ENCODE peak calls at places on chromosomes 5 and 9, in four cellular contexts. E is mesenchymal stem cell, I is mammary epithelial cell, C is choroid plexus epithelial cell. J is an unnamed sample.

GRCh38 chr5:173396311-173396993 is 68.2 kb upstream of the STC2 start:
- DNase-seq in E (peak), C (peak), I (no peak), J (no peak)

GRCh38 chr5:179914032-179914755 is 6.5 kb upstream of the TBC1D9B start:
- DNase-seq in C (peak), I (peak), E (peak), J (no peak)

GRCh38 chr9:116219686-116220085 is 66.1 kb downstream of the PAPPA start:
- DNase-seq in C (no peak), I (no peak), E (no peak), J (no peak)

GRCh38 chr9:71793386-71794105 is 25.2 kb upstream of the CEMIP2 start:
- DNase-seq in I (no peak), E (peak), C (peak), J (no peak)

GRCh38 chr5:76638466-76638865 is 15.3 kb upstream of the F2RL2 start:
- DNase-seq in E (no peak), C (peak), I (no peak), J (no peak)

GRCh38 chr5:147643142-147643541 is 133.3 kb upstream of the DPYSL3 start:
- DNase-seq in I (peak), E (peak), C (peak), J (no peak)

GRCh38 chr5:2175041-2175440 is 292.3 kb upstream of the IRX4 start:
- DNase-seq in E (no peak), I (no peak), C (no peak), J (peak)

GRCh38 chr5:151742870-151743294 is 15.5 kb downstream of the ATOX1 start:
- DNase-seq in I (peak), C (peak), E (peak), J (no peak)

GRCh38 chr5:38426493-38426892 is 130.0 kb downstream of the LIFR start:
- DNase-seq in E (peak), I (peak), C (peak), J (no peak)

GRCh38 chr9:110351009-110351467 is 13.4 kb upstream of the TXNDC8 start:
- DNase-seq in C (peak), I (peak), E (peak), J (no peak)

GRCh38 chr9:129414377-129415021 is 206.4 kb downstream of the C9orf50 start:
- DNase-seq in C (peak), I (peak), E (peak), J (no peak)

GRCh38 chr9:89669361-89669842 is 64.6 kb downstream of the GADD45G start:
- DNase-seq in C (no peak), I (no peak), E (no peak), J (no peak)

GRCh38 chr5:113330533-113331200 is 104.1 kb downstream of the TSSK1B start:
- DNase-seq in E (peak), C (peak), I (peak), J (peak)

GRCh38 chr9:89498845-89499480 is 1.1 kb upstream of the SEMA4D start:
- DNase-seq in C (no peak), E (no peak), I (no peak), J (no peak)

GRCh38 chr9:111691686-111692329 is 30.4 kb downstream of the GNG10 start:
- DNase-seq in E (peak), I (peak), C (peak), J (no peak)

GRCh38 chr5:73233461-73234151 is 60.6 kb downstream of the TMEM174 start:
- DNase-seq in C (peak), I (no peak), E (peak), J (no peak)

GRCh38 chr5:68531970-68532369 is 316.4 kb downstream of the PIK3R1 start:
- DNase-seq in I (no peak), C (no peak), E (no peak), J (no peak)

GRCh38 chr5:133785182-133785581 is 172.8 kb upstream of the FSTL4 start:
- DNase-seq in E (no peak), I (no peak), C (no peak), J (no peak)

GRCh38 chr5:175460126-175460525 is 16.1 kb upstream of the DRD1 start:
- DNase-seq in C (peak), I (peak), E (no peak), J (no peak)

GRCh38 chr9:120107138-120107537 is 472.8 kb downstream of the CDK5RAP2 start:
- DNase-seq in I (no peak), E (no peak), C (no peak), J (no peak)

GRCh38 chr9:33418090-33418489 is 15.7 kb upstream of the AQP7 start:
- DNase-seq in E (no peak), C (no peak), I (peak), J (no peak)

GRCh38 chr5:67315082-67315801 is 118.6 kb upstream of the CD180 start:
- DNase-seq in C (peak), I (peak), E (peak), J (peak)

GRCh38 chr9:88730780-88731179 is 195.8 kb downstream of the NXNL2 start:
- DNase-seq in E (no peak), C (no peak), I (no peak), J (no peak)

GRCh38 chr5:105475401-105475800 is 1912.8 kb upstream of the NUDT12 start:
- DNase-seq in E (no peak), I (no peak), C (no peak), J (peak)

DNA sequence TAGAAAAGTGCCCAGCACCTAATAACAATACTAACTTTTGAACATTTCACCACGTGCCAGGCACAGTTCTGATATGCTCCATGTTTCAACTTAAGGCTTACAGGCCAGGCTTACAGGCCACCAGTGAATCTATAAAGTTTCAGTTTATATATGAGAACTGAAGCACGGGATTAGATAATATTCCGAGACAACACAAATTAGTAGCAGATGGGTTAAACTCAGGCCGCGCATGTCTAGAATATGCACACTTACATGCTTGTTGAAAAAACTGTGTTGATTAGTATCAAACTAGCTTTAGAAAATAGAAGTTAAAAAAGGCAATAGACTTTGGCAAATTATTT is 587.9 kb downstream of the MTRR start:
- DNase-seq in C (no peak), E (no peak), I (no peak), J (no peak)
- H3K4me3 ChIP-seq in C (peak), E (peak), I (no peak), J (peak)

DNA sequence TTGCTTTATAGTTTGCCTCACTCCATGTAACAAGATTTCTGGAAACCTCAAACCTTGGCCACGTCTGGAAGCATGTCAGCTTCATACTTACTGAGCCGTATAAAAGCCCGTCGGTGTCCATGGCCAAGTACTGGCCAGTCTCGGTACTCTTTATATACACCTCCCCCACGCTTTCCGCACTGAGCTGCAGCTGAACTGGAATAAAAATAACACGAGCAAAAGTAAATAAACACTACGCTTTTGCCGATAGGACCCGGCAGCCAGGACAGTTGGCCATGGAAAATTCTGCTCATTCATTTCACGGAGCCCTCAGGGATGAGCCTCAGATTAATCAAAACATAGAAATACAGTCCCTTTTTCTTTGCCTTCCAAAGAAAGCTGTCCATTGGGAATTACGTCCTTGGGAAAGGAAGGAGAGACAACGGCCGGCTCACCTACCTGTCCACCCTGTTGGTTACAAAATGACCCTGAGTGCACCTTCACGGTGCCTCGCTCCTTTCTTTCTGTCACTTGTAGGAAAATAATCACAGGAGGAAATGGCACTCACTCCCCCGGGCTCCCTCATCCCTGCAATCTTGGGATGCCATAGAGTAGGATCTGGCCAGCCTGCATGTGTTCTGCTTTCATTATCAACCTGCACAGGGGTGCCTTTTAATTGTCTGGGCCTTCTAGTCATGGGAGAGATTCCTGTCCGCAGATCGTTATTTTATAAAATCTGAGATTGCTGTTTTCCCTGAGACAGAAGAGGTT is 85.1 kb downstream of the FGF1 start:
- DNase-seq in E (peak), C (peak), I (no peak), J (peak)
- H3K4me3 ChIP-seq in E (peak), C (peak), I (no peak), J (peak)

GRCh38 chr5:35921930-35922329 is 16.5 kb downstream of the CAPSL start:
- DNase-seq in E (no peak), I (no peak), C (no peak), J (no peak)

GRCh38 chr5:35926389-35927051 is 11.9 kb downstream of the CAPSL start:
- DNase-seq in E (peak), I (peak), C (peak), J (no peak)

GRCh38 chr5:35924950-35925722 is 13.3 kb downstream of the CAPSL start:
- DNase-seq in I (peak), E (peak), C (peak), J (no peak)

GRCh38 chr5:35922468-35922867 is 16.0 kb downstream of the CAPSL start:
- DNase-seq in C (no peak), E (no peak), I (no peak), J (no peak)

GRCh38 chr5:35924122-35924949 is 14.1 kb downstream of the CAPSL start:
- DNase-seq in I (peak), E (peak), C (peak), J (no peak)
- H3K4me3 ChIP-seq in I (no peak), E (peak), C (peak), J (no peak)

GRCh38 chr5:116142495-116142894 is 57.7 kb downstream of the COMMD10 start:
- DNase-seq in C (no peak), I (no peak), E (no peak), J (no peak)

GRCh38 chr5:116144103-116144502 is 59.3 kb downstream of the COMMD10 start:
- DNase-seq in C (peak), E (peak), I (no peak), J (no peak)

GRCh38 chr5:116145416-116145815 is 60.6 kb downstream of the COMMD10 start:
- DNase-seq in E (no peak), I (peak), C (no peak), J (no peak)
- H3K4me3 ChIP-seq in E (no peak), I (no peak), C (no peak), J (no peak)

GRCh38 chr5:55231029-55231475 is 2.4 kb downstream of the CCNO start:
- DNase-seq in E (no peak), I (no peak), C (no peak), J (no peak)
- H3K4me3 ChIP-seq in E (peak), I (peak), C (no peak), J (peak)

DNA sequence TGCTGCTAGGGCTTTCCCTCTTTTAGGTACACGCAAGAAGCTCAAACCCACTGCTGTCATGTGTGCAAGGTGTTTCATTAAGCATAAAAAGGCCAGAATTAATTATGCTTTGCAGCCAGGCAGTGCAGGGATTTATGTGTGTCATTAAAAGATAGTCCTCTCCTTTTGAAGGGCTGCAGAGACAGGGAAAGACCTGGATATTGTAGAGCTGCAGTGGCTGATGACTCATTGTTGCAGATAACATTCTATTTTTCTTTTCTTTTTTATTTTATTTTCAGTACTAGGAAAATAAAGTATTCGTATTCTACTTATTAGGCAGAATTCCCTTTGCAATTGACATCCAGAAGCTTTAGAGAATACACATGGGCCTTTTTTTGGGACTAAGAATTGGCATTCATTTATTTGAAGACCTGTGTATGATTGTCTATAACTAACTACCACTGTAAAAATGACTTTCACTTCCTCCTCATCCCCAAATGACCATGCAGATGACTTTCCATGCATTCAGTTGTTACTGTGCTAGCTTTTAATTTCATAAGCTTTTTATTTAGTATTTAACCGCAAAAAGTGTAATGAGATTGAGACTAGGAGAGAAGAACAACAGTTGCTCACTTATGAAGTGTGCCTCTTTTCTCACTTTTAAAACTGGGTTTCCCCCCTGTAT is 113.0 kb downstream of the PAM start:
- DNase-seq in E (peak), I (no peak), C (peak), J (no peak)
- H3K4me3 ChIP-seq in E (peak), I (no peak), C (no peak), J (no peak)

GRCh38 chr5:95711501-95712346 is 19.4 kb upstream of the RHOBTB3 start:
- DNase-seq in I (no peak), E (no peak), C (no peak), J (no peak)

GRCh38 chr5:95707055-95707454 is 24.1 kb upstream of the RHOBTB3 start:
- DNase-seq in C (no peak), E (no peak), I (no peak), J (no peak)

GRCh38 chr5:95708876-95709275 is 22.3 kb upstream of the RHOBTB3 start:
- DNase-seq in E (no peak), I (no peak), C (no peak), J (no peak)

GRCh38 chr5:95712347-95712958 is 18.7 kb upstream of the RHOBTB3 start:
- DNase-seq in E (peak), C (peak), I (peak), J (no peak)

DNA sequence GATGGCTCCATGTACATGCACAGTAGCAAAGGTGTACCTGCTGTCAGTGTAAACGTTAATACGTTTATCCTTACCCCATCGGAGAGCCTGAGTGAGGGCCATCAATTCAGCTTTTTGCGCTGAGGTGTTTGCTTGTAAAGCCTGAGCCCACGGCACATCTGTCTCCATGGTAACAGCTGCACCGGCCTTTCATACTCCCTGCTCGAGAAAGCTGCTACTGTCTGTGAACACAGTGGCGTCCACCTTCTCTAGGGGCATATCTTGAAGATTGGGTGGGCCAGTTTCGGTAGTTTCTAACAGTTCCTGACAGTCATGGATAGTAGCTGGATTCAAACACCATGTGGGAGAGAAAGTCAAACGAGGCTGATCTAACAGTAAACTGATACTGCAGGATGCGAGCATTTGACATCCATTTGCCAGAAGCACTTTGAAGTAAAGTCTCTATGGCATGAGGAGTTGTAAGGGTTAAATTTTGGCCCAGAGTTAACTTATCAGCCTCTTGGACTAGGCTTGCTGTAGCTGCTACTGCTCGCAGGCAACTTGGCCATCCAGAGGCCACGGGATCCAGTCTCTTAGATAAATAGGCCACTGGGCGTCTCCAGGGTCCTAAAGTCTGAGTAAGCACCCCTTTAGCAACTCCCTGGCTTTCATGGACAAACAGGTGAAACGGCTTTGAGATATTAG is 21.0 kb upstream of the RHOBTB3 start:
- DNase-seq in E (peak), C (peak), I (no peak), J (peak)
- H3K4me3 ChIP-seq in E (no peak), C (no peak), I (no peak), J (peak)

DNA sequence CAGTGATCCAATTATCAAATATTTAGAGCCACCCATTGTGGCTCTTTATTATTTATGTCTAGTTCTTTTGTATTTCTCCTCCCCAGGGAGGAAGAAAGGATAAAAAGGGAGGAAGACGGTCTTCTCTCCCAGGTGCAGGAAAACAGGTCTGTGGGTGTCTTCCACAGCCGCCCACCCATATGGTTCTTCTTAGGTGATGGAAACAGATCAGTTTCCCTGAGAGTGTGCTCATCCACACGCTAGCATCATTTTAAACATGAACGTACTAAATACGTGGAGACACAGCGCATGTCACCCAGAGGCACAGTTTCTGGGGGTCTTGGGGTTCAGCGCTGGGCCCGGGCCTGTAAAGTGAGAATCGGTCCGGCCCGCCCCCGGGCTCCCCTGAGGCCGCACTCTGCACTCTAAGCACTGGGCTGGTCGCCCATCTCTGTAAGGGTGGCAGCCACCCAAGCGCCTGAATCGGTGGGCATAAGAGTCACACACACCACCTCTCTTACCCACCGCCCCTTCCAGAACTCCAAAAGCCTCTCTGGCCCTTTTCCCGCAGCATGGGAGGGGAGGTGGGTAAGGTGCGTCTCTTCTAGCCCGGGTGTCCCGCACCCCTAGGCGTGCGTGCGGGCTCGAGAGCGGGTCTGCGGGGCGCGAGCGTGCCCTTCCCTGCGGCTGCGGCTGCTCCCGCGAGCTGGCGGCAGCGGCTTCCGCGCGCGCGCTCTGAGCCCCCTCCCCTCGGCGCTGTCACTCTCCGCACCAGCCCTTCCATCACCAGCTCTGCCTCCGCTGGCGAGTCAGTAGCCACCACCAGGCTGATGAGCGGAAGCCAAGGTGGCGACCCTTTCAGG is 1.3 kb downstream of the PTCH1 start:
- DNase-seq in C (no peak), E (peak), I (no peak), J (no peak)
- H3K4me3 ChIP-seq in C (peak), E (peak), I (peak), J (peak)

J was measured in tibial artery.